ENCODE peak calls at places on chromosomes 4 and X, in four cellular contexts. O is heart right ventricle; J is naive thymus-derived CD4-positive, alpha-beta T cell; S is memory B cell. I is an unnamed sample.

GRCh38 chrX:3526084-3526483 is 179.6 kb upstream of the MXRA5 start:
- ATAC-seq in O (no peak), J (no peak), S (no peak), I (no peak)

GRCh38 chrX:37998586-37999267 is 7.6 kb upstream of the SYTL5 start:
- ATAC-seq in O (no peak), J (no peak), S (no peak), I (no peak)

GRCh38 chr4:8870647-8871416 is 807 bp downstream of the HMX1 start:
- ATAC-seq in O (no peak), J (no peak), S (no peak), I (no peak)

GRCh38 chr4:177505171-177505615 is 63.0 kb upstream of the AGA start:
- ATAC-seq in O (no peak), J (no peak), S (no peak), I (no peak)

GRCh38 chrX:39675619-39676018 is 422.1 kb downstream of the BCOR start:
- ATAC-seq in O (peak; percentile 54), J (no peak), S (no peak), I (peak; percentile 65)

GRCh38 chr4:74030285-74030684 is 8.2 kb downstream of the CXCL3 start:
- ATAC-seq in O (no peak), J (no peak), S (no peak), I (no peak)

GRCh38 chrX:46686003-46686645 is 72.8 kb downstream of the SLC9A7 start:
- ATAC-seq in O (no peak), J (peak; percentile 54), S (peak; percentile 73), I (no peak)

GRCh38 chrX:102976793-102977495 is 39.9 kb downstream of the RAB40AL start:
- ATAC-seq in O (no peak), J (no peak), S (no peak), I (no peak)

GRCh38 chr4:92387459-92388069 is 83.8 kb downstream of the GRID2 start:
- ATAC-seq in O (no peak), J (no peak), S (no peak), I (no peak)

GRCh38 chr4:99054428-99054994 is 34.1 kb downstream of the ADH5 start:
- ATAC-seq in O (no peak), J (no peak), S (no peak), I (no peak)

GRCh38 chrX:24426340-24426913 is 38.7 kb upstream of the PDK3 start:
- ATAC-seq in O (no peak), J (peak; percentile 48), S (peak; percentile 46), I (no peak)

GRCh38 chr4:155582971-155583437 is 83.6 kb upstream of the GUCY1A1 start:
- ATAC-seq in O (no peak), J (peak; percentile 56), S (no peak), I (peak; percentile 16)

GRCh38 chr4:140308366-140309123 is 64.9 kb upstream of the SCOC start:
- ATAC-seq in O (peak; percentile 93), J (no peak), S (no peak), I (peak; percentile 90)

GRCh38 chr4:38145033-38145673 is 185.0 kb downstream of the PTTG2 start:
- ATAC-seq in O (no peak), J (no peak), S (no peak), I (no peak)

GRCh38 chrX:107571296-107571998 is 56.9 kb upstream of the PRPS1 start:
- ATAC-seq in O (no peak), J (no peak), S (no peak), I (no peak)

GRCh38 chr4:143555676-143556075 is 42.2 kb downstream of the SMARCA5 start:
- ATAC-seq in O (no peak), J (no peak), S (no peak), I (no peak)

GRCh38 chrX:95875661-95876060 is 809.0 kb upstream of the DIAPH2 start:
- ATAC-seq in O (no peak), J (no peak), S (no peak), I (no peak)

GRCh38 chr4:109649872-109650271 is 53.4 kb downstream of the CASP6 start:
- ATAC-seq in O (no peak), J (no peak), S (no peak), I (no peak)

GRCh38 chr4:98430708-98431403 is 169.7 kb downstream of the RAP1GDS1 start:
- ATAC-seq in O (no peak), J (no peak), S (no peak), I (no peak)

GRCh38 chr4:73573794-73574528 is 46.3 kb downstream of the RASSF6 start:
- ATAC-seq in O (peak; percentile 23), J (peak; percentile 24), S (peak; percentile 69), I (peak; percentile 48)

GRCh38 chr4:81550005-81550896 is 78.5 kb upstream of the RASGEF1B start:
- ATAC-seq in O (peak; percentile 51), J (no peak), S (no peak), I (peak; percentile 34)

I was measured in gastroesophageal sphincter.